ENCODE peak calls at places on chromosomes 5 and 9, in five cellular contexts. N is natural killer cell treated with Interleukin-12 subunit alpha and Interleukin-12 subunit beta and Interleukin-15 and Interleukin-18, amount 100 ng/mL, for 72 hours; B is NCI-H2029; Y is nephron progenitor cell; P is hypothalamus. O is an unnamed sample.

GRCh38 chr9:3508531-3509374 is 17.0 kb downstream of the RFX3 start:
- DNase-seq in N (no peak), B (no peak), Y (no peak), P (no peak), O (no peak)

GRCh38 chr5:122756263-122756911 is 18.5 kb upstream of the SNX2 start:
- DNase-seq in N (no peak), B (no peak), Y (no peak), P (no peak), O (no peak)

GRCh38 chr5:170628691-170629565 is 125.1 kb downstream of the KCNIP1 start:
- DNase-seq in N (no peak), B (no peak), Y (no peak), P (no peak), O (no peak)

GRCh38 chr5:72234265-72234700 is 85.8 kb downstream of the MRPS27 start:
- DNase-seq in N (peak; percentile 66), B (no peak), Y (no peak), P (no peak), O (no peak)

GRCh38 chr9:122498883-122499288 is 11.7 kb upstream of the OR1J2 start:
- DNase-seq in N (no peak), B (peak; percentile 55), Y (no peak), P (no peak), O (no peak)

GRCh38 chr5:139660916-139661814 is 13.0 kb downstream of the CXXC5 start:
- DNase-seq in N (peak; percentile 87), B (no peak), Y (peak; percentile 44), P (peak; percentile 75), O (peak; percentile 69)

GRCh38 chr9:132293145-132293721 is 61.6 kb downstream of the SETX start:
- DNase-seq in N (no peak), B (peak; percentile 5), Y (no peak), P (no peak), O (no peak)

GRCh38 chr9:134297581-134297980 is 28.7 kb upstream of the RXRA start:
- DNase-seq in N (no peak), B (no peak), Y (no peak), P (no peak), O (no peak)

GRCh38 chr9:113646946-113647914 is 183.7 kb downstream of the RGS3 start:
- DNase-seq in N (peak; percentile 13), B (peak; percentile 52), Y (no peak), P (no peak), O (no peak)

GRCh38 chr9:35826071-35826701 is 2.3 kb downstream of the FAM221B start:
- DNase-seq in N (no peak), B (peak; percentile 30), Y (no peak), P (no peak), O (no peak)

GRCh38 chr5:159908201-159908940 is 7.9 kb upstream of the ADRA1B start:
- DNase-seq in N (no peak), B (peak; percentile 14), Y (no peak), P (no peak), O (no peak)

GRCh38 chr5:69032009-69032408 is 61.8 kb upstream of the SLC30A5 start:
- DNase-seq in N (no peak), B (no peak), Y (no peak), P (no peak), O (no peak)

GRCh38 chr5:181044662-181045305 is 4.7 kb downstream of the BTNL9 start:
- DNase-seq in N (no peak), B (no peak), Y (no peak), P (no peak), O (no peak)